ENCODE peak calls at places on chromosome 7, in eight cellular contexts. P, G, A, S, O, D, H and B are unnamed samples.

GRCh38 chr7:87599336-87599735 is 1.3 kb downstream of the ABCB1 start:
- DNase-seq in P (no peak), G (no peak), A (no peak), S (no peak), O (peak; percentile 47), D (peak; percentile 53), H (peak; percentile 34), B (no peak)

GRCh38 chr7:106767073-106767472 is 98.0 kb upstream of the PIK3CG start:
- DNase-seq in P (no peak), G (no peak), A (no peak), S (no peak), O (no peak), D (no peak), H (no peak), B (no peak)

GRCh38 chr7:30920021-30920583 is 8.4 kb downstream of the AQP1 start:
- DNase-seq in P (peak; percentile 10), G (no peak), A (peak; percentile 53), S (no peak), O (peak; percentile 21), D (peak; percentile 9), H (no peak), B (no peak)

GRCh38 chr7:91918356-91918755 is 22.3 kb upstream of the AKAP9 start:
- DNase-seq in P (no peak), G (no peak), A (no peak), S (no peak), O (no peak), D (no peak), H (no peak), B (no peak)

GRCh38 chr7:34066968-34067367 is 161.6 kb downstream of the BMPER start:
- DNase-seq in P (no peak), G (peak; percentile 1), A (peak; percentile 79), S (no peak), O (no peak), D (no peak), H (no peak), B (no peak)

GRCh38 chr7:55052081-55052480 is 33.3 kb downstream of the EGFR start:
- DNase-seq in P (no peak), G (no peak), A (no peak), S (no peak), O (no peak), D (no peak), H (no peak), B (no peak)

GRCh38 chr7:87146740-87147386 is 5.4 kb upstream of the DMTF1 start:
- DNase-seq in P (no peak), G (no peak), A (no peak), S (no peak), O (no peak), D (no peak), H (no peak), B (no peak)

GRCh38 chr7:152850420-152850819 is 90.9 kb downstream of the ACTR3B start:
- DNase-seq in P (no peak), G (no peak), A (no peak), S (no peak), O (no peak), D (no peak), H (no peak), B (no peak)

GRCh38 chr7:45408407-45408737 is 165.8 kb upstream of the ADCY1 start:
- DNase-seq in P (no peak), G (no peak), A (no peak), S (no peak), O (no peak), D (no peak), H (no peak), B (no peak)

GRCh38 chr7:87218941-87219544 is 489 bp downstream of the TMEM243 start:
- DNase-seq in P (peak; percentile 55), G (no peak), A (no peak), S (peak; percentile 61), O (no peak), D (peak; percentile 59), H (peak; percentile 73), B (peak; percentile 32)

GRCh38 chr7:104903781-104904180 is 110.2 kb upstream of the KMT2E start:
- DNase-seq in P (no peak), G (no peak), A (no peak), S (no peak), O (no peak), D (no peak), H (no peak), B (no peak)

GRCh38 chr7:73354196-73354595 is 26.2 kb downstream of the FKBP6 start:
- DNase-seq in P (no peak), G (no peak), A (no peak), S (no peak), O (no peak), D (no peak), H (no peak), B (no peak)

GRCh38 chr7:104972510-104972909 is 41.5 kb upstream of the KMT2E start:
- DNase-seq in P (no peak), G (no peak), A (no peak), S (no peak), O (no peak), D (no peak), H (no peak), B (no peak)

GRCh38 chr7:42192851-42193456 is 44.1 kb downstream of the GLI3 start:
- DNase-seq in P (no peak), G (no peak), A (no peak), S (no peak), O (no peak), D (no peak), H (no peak), B (no peak)

GRCh38 chr7:39926111-39926510 is 23.9 kb upstream of the CDK13 start:
- DNase-seq in P (no peak), G (no peak), A (no peak), S (no peak), O (no peak), D (no peak), H (no peak), B (no peak)

GRCh38 chr7:136171233-136171632 is 194.1 kb upstream of the MTPN start:
- DNase-seq in P (no peak), G (no peak), A (no peak), S (no peak), O (no peak), D (no peak), H (no peak), B (no peak)

GRCh38 chr7:128804472-128804871 is 12.7 kb downstream of the CCDC136 start:
- DNase-seq in P (no peak), G (no peak), A (no peak), S (no peak), O (no peak), D (no peak), H (no peak), B (no peak)

GRCh38 chr7:18529213-18529612 is 33.7 kb downstream of the HDAC9 start:
- DNase-seq in P (no peak), G (no peak), A (no peak), S (no peak), O (no peak), D (no peak), H (no peak), B (no peak)